ENCODE peak calls at places on chromosomes 6 and 20, in nine cellular contexts. One of them, this sample, is unnamed.

GRCh38 chr6:44489912-44490604 is 102.6 kb downstream of the CDC5L start:
- DNase-seq in GM12878: no peak
- DNase-seq in suprapubic skin: no peak
- DNase-seq in IMR-90: peak; percentile 99
- DNase-seq in A549: peak; percentile 44
- DNase-seq in breast epithelium: peak; percentile 53
- DNase-seq in H1: no peak
- DNase-seq in prostate gland: peak; percentile 87
- DNase-seq in K562: no peak
- DNase-seq in this sample: no peak

GRCh38 chr20:19260412-19261090 is 48.1 kb downstream of the SLC24A3 start:
- DNase-seq in breast epithelium: no peak
- DNase-seq in prostate gland: no peak
- DNase-seq in suprapubic skin: peak; percentile 29
- DNase-seq in GM12878: no peak
- DNase-seq in IMR-90: no peak
- DNase-seq in A549: no peak
- DNase-seq in H1: no peak
- DNase-seq in K562: no peak
- DNase-seq in this sample: no peak

GRCh38 chr6:128554302-128554701 is 33.9 kb upstream of the PTPRK start:
- DNase-seq in A549: no peak
- DNase-seq in prostate gland: no peak
- DNase-seq in GM12878: no peak
- DNase-seq in breast epithelium: no peak
- DNase-seq in K562: no peak
- DNase-seq in H1: no peak
- DNase-seq in IMR-90: no peak
- DNase-seq in suprapubic skin: no peak
- DNase-seq in this sample: no peak

GRCh38 chr20:47007826-47008655 is 113.4 kb downstream of the EYA2 start:
- DNase-seq in breast epithelium: no peak
- DNase-seq in IMR-90: no peak
- DNase-seq in H1: no peak
- DNase-seq in K562: no peak
- DNase-seq in A549: no peak
- DNase-seq in suprapubic skin: no peak
- DNase-seq in prostate gland: no peak
- DNase-seq in GM12878: no peak
- DNase-seq in this sample: no peak

GRCh38 chr6:30124391-30124790 is 11.5 kb upstream of the TRIM31 start:
- DNase-seq in IMR-90: no peak
- DNase-seq in A549: no peak
- DNase-seq in GM12878: no peak
- DNase-seq in suprapubic skin: no peak
- DNase-seq in K562: no peak
- DNase-seq in prostate gland: no peak
- DNase-seq in breast epithelium: no peak
- DNase-seq in H1: no peak
- DNase-seq in this sample: no peak

GRCh38 chr20:41984031-41984430 is 365.9 kb upstream of the CHD6 start:
- DNase-seq in breast epithelium: no peak
- DNase-seq in A549: no peak
- DNase-seq in GM12878: peak; percentile 12
- DNase-seq in suprapubic skin: no peak
- DNase-seq in K562: no peak
- DNase-seq in IMR-90: no peak
- DNase-seq in H1: no peak
- DNase-seq in prostate gland: no peak
- DNase-seq in this sample: no peak

GRCh38 chr6:20826378-20826777 is 292.1 kb downstream of the CDKAL1 start:
- DNase-seq in GM12878: no peak
- DNase-seq in prostate gland: no peak
- DNase-seq in K562: peak; percentile 58
- DNase-seq in A549: no peak
- DNase-seq in H1: no peak
- DNase-seq in suprapubic skin: no peak
- DNase-seq in breast epithelium: no peak
- DNase-seq in IMR-90: peak; percentile 78
- DNase-seq in this sample: no peak

GRCh38 chr20:840858-841567 is 7.5 kb downstream of the FAM110A start:
- DNase-seq in suprapubic skin: no peak
- DNase-seq in A549: peak; percentile 43
- DNase-seq in GM12878: no peak
- DNase-seq in H1: no peak
- DNase-seq in prostate gland: peak; percentile 79
- DNase-seq in K562: no peak
- DNase-seq in IMR-90: no peak
- DNase-seq in breast epithelium: peak; percentile 61
- DNase-seq in this sample: peak; percentile 87

GRCh38 chr6:33700391-33701050 is 11.0 kb downstream of the UQCC2 start:
- DNase-seq in A549: peak; percentile 57
- DNase-seq in suprapubic skin: peak; percentile 73
- DNase-seq in prostate gland: peak; percentile 68
- DNase-seq in IMR-90: peak; percentile 70
- DNase-seq in K562: peak; percentile 90
- DNase-seq in H1: peak; percentile 63
- DNase-seq in breast epithelium: no peak
- DNase-seq in GM12878: no peak
- DNase-seq in this sample: no peak

GRCh38 chr6:50791900-50792508 is 26.7 kb upstream of the TFAP2B start:
- DNase-seq in suprapubic skin: no peak
- DNase-seq in A549: peak; percentile 9
- DNase-seq in K562: peak; percentile 69
- DNase-seq in GM12878: no peak
- DNase-seq in prostate gland: no peak
- DNase-seq in IMR-90: peak; percentile 30
- DNase-seq in breast epithelium: no peak
- DNase-seq in H1: no peak
- DNase-seq in this sample: no peak

GRCh38 chr6:168865-169455 is 123.3 kb upstream of the DUSP22 start:
- DNase-seq in K562: peak; percentile 49
- DNase-seq in GM12878: no peak
- DNase-seq in suprapubic skin: no peak
- DNase-seq in prostate gland: no peak
- DNase-seq in breast epithelium: no peak
- DNase-seq in A549: peak; percentile 20
- DNase-seq in H1: no peak
- DNase-seq in IMR-90: peak; percentile 55
- DNase-seq in this sample: no peak

GRCh38 chr20:61442075-61442670 is 190.1 kb downstream of the CDH4 start:
- DNase-seq in H1: no peak
- DNase-seq in A549: no peak
- DNase-seq in GM12878: no peak
- DNase-seq in suprapubic skin: no peak
- DNase-seq in breast epithelium: no peak
- DNase-seq in K562: no peak
- DNase-seq in prostate gland: no peak
- DNase-seq in IMR-90: peak; percentile 29
- DNase-seq in this sample: no peak

GRCh38 chr6:148427333-148427732 is 84.7 kb downstream of the SASH1 start:
- DNase-seq in K562: no peak
- DNase-seq in breast epithelium: no peak
- DNase-seq in GM12878: no peak
- DNase-seq in suprapubic skin: no peak
- DNase-seq in A549: no peak
- DNase-seq in prostate gland: no peak
- DNase-seq in IMR-90: peak; percentile 20
- DNase-seq in H1: no peak
- DNase-seq in this sample: no peak

GRCh38 chr6:88870728-88871330 is 92.6 kb downstream of the RNGTT start:
- DNase-seq in GM12878: peak; percentile 39
- DNase-seq in breast epithelium: no peak
- DNase-seq in K562: peak; percentile 75
- DNase-seq in suprapubic skin: no peak
- DNase-seq in A549: peak; percentile 3
- DNase-seq in H1: no peak
- DNase-seq in IMR-90: peak; percentile 74
- DNase-seq in prostate gland: peak; percentile 28
- DNase-seq in this sample: peak; percentile 25

GRCh38 chr6:110731898-110732297 is 83.4 kb downstream of the CDK19 start:
- DNase-seq in IMR-90: no peak
- DNase-seq in prostate gland: no peak
- DNase-seq in suprapubic skin: no peak
- DNase-seq in GM12878: no peak
- DNase-seq in H1: no peak
- DNase-seq in A549: no peak
- DNase-seq in breast epithelium: no peak
- DNase-seq in K562: no peak
- DNase-seq in this sample: no peak

GRCh38 chr6:113654396-113654795 is 202.7 kb upstream of the MARCKS start:
- DNase-seq in GM12878: no peak
- DNase-seq in K562: no peak
- DNase-seq in prostate gland: peak; percentile 91
- DNase-seq in H1: no peak
- DNase-seq in suprapubic skin: no peak
- DNase-seq in IMR-90: peak; percentile 30
- DNase-seq in A549: peak; percentile 54
- DNase-seq in breast epithelium: peak; percentile 96
- DNase-seq in this sample: peak; percentile 91

DNA sequence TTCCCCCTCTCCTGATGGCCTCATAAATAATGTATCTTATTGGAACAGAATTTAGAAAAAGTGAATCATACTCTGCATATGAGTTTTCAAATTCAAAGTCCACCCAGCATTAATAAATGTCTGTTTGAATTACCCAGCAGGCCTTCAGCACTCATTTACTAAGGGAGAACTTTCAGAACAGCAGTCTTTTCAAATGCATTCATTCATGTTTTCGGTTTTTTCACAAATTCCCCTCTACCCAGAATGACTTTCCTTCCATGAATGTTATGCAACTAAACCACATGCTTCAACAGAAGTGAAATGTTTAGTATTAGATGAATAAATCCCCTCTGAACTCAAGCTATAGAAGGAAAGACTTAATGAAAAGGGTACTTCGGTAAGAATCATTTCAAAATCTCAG is 92.4 kb downstream of the RTN4IP1 start:
- DNase-seq in A549: no peak
- DNase-seq in suprapubic skin: no peak
- DNase-seq in IMR-90: peak; percentile 41
- DNase-seq in GM12878: no peak
- DNase-seq in K562: no peak
- DNase-seq in prostate gland: no peak
- DNase-seq in breast epithelium: no peak
- DNase-seq in H1: no peak
- DNase-seq in this sample: no peak
- H3K4me1 ChIP-seq in A549: peaks cover 13% of the 10 kb centered on the region
- H3K4me1 ChIP-seq in suprapubic skin: peaks cover 3% of the 10 kb centered on the region
- H3K4me1 ChIP-seq in IMR-90: peaks cover 2% of the 10 kb centered on the region
- H3K4me1 ChIP-seq in GM12878: peaks cover 16% of the 10 kb centered on the region
- H3K4me1 ChIP-seq in K562: no peaks in the 10 kb centered on the region
- H3K4me1 ChIP-seq in prostate gland: no peaks in the 10 kb centered on the region
- H3K4me1 ChIP-seq in breast epithelium: no peaks in the 10 kb centered on the region
- H3K4me1 ChIP-seq in H1: no peaks in the 10 kb centered on the region
- H3K4me1 ChIP-seq in this sample: no peaks in the 10 kb centered on the region

GRCh38 chr6:28161410-28162079 is 19.9 kb downstream of the ZKSCAN8 start:
- DNase-seq in K562: peak; percentile 95
- DNase-seq in prostate gland: peak; percentile 13
- DNase-seq in H1: peak; percentile 65
- DNase-seq in GM12878: peak; percentile 40
- DNase-seq in suprapubic skin: peak; percentile 84
- DNase-seq in breast epithelium: peak; percentile 22
- DNase-seq in IMR-90: peak; percentile 68
- DNase-seq in A549: peak; percentile 25
- DNase-seq in this sample: peak; percentile 74
- TF ChIP-seq POLR2A in K562: peak; percentile 92
- TF ChIP-seq POLR2A in prostate gland: no peak
- TF ChIP-seq POLR2A in H1: peak; percentile 86
- TF ChIP-seq POLR2A in GM12878: peak; percentile 84
- TF ChIP-seq POLR2A in suprapubic skin: no peak
- TF ChIP-seq POLR2A in breast epithelium: no peak
- TF ChIP-seq POLR2A in IMR-90: peak; percentile 37
- TF ChIP-seq POLR2A in A549: no peak
- TF ChIP-seq POLR2A in this sample: no peak

DNA sequence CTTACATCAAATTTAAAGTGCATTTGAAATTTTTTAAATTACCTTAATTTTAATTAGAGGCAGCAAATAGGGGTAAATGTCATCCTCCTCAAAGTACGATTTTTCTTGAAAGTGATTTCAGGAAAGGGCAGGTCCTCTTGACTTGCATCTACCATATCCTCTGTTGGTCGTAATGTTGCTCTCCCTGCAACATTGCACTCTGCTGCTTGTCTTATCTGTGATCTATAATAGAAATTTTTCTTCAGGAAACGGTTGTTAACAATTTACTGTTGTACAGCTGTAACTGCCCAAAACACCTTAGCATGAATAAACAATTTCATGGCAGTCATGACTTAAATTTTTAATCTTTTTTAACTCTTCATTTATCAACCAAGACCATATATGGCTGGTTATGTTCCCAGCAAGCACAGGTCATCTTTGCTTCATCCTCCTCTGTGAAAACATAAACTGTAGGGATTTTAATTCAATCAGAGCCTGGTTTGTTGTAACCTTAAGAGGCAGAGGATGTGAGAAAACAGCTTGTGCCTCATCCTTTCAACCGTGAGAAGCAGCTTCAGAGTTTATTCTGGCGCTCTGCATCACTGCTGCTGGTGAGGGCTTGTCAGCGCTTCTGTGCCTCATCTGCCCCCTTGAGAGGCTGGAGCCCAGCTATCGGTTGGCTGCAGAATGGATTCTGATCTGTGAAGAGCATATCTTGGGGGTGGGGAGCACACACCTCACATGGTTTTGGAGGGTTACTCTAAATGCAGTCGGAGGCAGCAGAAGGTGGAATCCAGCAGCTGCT is 56.0 kb downstream of the CTNNBL1 start:
- DNase-seq in A549: no peak
- DNase-seq in prostate gland: no peak
- DNase-seq in H1: no peak
- DNase-seq in GM12878: no peak
- DNase-seq in K562: no peak
- DNase-seq in suprapubic skin: no peak
- DNase-seq in breast epithelium: no peak
- DNase-seq in IMR-90: peak; percentile 35
- DNase-seq in this sample: no peak
- H3K4me1 ChIP-seq in A549: no peaks in the 10 kb centered on the region
- H3K4me1 ChIP-seq in prostate gland: no peaks in the 10 kb centered on the region
- H3K4me1 ChIP-seq in H1: peaks cover 6% of the 10 kb centered on the region
- H3K4me1 ChIP-seq in GM12878: no peaks in the 10 kb centered on the region
- H3K4me1 ChIP-seq in K562: no peaks in the 10 kb centered on the region
- H3K4me1 ChIP-seq in suprapubic skin: no peaks in the 10 kb centered on the region
- H3K4me1 ChIP-seq in breast epithelium: no peaks in the 10 kb centered on the region
- H3K4me1 ChIP-seq in IMR-90: no peaks in the 10 kb centered on the region
- H3K4me1 ChIP-seq in this sample: no peaks in the 10 kb centered on the region

DNA sequence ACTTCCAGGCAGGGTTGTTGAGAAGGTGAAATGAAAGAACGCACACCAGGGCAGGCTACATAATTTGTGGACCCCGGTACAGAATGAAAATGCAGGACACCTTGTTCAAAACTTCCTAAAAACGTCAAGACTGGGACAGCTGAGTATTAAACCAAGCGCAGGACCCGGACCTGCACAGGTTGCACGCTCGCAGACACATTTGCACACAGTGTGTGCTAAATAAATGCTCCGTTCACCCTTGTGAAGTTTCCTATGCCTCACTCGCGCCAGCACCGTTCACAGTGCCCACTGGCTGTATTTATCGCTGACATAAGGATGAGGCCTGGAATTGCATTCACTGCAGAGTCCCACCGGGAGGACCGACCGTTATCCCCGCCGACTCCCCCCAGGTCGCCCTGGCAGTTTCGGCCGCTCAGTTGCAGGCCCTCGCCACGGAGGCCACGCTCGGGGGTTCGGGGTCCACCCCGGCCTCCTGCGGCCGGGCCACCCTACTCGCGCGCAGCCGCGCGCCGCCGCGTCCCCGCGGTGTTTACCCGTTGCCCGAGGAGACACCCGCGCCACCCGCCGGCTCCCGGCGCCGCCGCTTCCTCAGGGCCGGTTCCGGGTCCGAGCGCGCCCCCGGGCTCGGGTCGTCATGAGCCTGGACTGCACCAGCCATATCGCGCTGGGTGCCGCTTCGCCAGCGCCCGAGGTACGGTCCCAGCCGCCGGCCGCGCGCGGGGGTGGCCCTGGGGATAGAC is at the start of gene CCDC170:
- DNase-seq in K562: no peak
- DNase-seq in A549: peak; percentile 25
- DNase-seq in H1: no peak
- DNase-seq in prostate gland: no peak
- DNase-seq in IMR-90: no peak
- DNase-seq in suprapubic skin: no peak
- DNase-seq in breast epithelium: no peak
- DNase-seq in GM12878: no peak
- DNase-seq in this sample: peak; percentile 30
- TF ChIP-seq POLR2A in K562: no peak
- TF ChIP-seq POLR2A in A549: no peak
- TF ChIP-seq POLR2A in H1: no peak
- TF ChIP-seq POLR2A in prostate gland: no peak
- TF ChIP-seq POLR2A in IMR-90: peak; percentile 24
- TF ChIP-seq POLR2A in suprapubic skin: no peak
- TF ChIP-seq POLR2A in breast epithelium: no peak
- TF ChIP-seq POLR2A in GM12878: no peak
- TF ChIP-seq POLR2A in this sample: no peak

This sample was measured in upper lobe of left lung.